ENCODE peak calls at places on chromosomes 7 and 10, in nine cellular contexts. One of them, this sample, is unnamed.

GRCh38 chr10:126049741-126050140 is 153.4 kb downstream of the FANK1 start:
- DNase-seq in ovary: no peak
- DNase-seq in GM12878: no peak
- DNase-seq in OCI-LY7: no peak
- DNase-seq in uterus: no peak
- DNase-seq in BE2C: peak
- DNase-seq in dorsolateral prefrontal cortex: no peak
- DNase-seq in epithelial cell of proximal tubule: no peak
- DNase-seq in fibroblast of lung: peak
- DNase-seq in this sample: peak

GRCh38 chr7:25926891-25927625 is 224.9 kb upstream of the NFE2L3 start:
- DNase-seq in fibroblast of lung: no peak
- DNase-seq in OCI-LY7: no peak
- DNase-seq in epithelial cell of proximal tubule: no peak
- DNase-seq in ovary: no peak
- DNase-seq in uterus: no peak
- DNase-seq in GM12878: no peak
- DNase-seq in dorsolateral prefrontal cortex: no peak
- DNase-seq in BE2C: no peak
- DNase-seq in this sample: no peak

GRCh38 chr7:149626972-149627371 is 129.4 kb upstream of the ZNF746 start:
- DNase-seq in BE2C: no peak
- DNase-seq in OCI-LY7: no peak
- DNase-seq in uterus: no peak
- DNase-seq in ovary: no peak
- DNase-seq in epithelial cell of proximal tubule: no peak
- DNase-seq in fibroblast of lung: no peak
- DNase-seq in GM12878: no peak
- DNase-seq in dorsolateral prefrontal cortex: no peak
- DNase-seq in this sample: no peak

GRCh38 chr7:145411066-145411465 is 575.2 kb upstream of the TPK1 start:
- DNase-seq in dorsolateral prefrontal cortex: no peak
- DNase-seq in GM12878: no peak
- DNase-seq in epithelial cell of proximal tubule: no peak
- DNase-seq in uterus: no peak
- DNase-seq in ovary: no peak
- DNase-seq in OCI-LY7: no peak
- DNase-seq in fibroblast of lung: no peak
- DNase-seq in BE2C: no peak
- DNase-seq in this sample: no peak

GRCh38 chr7:114554781-114555537 is 140.3 kb downstream of the FOXP2 start:
- DNase-seq in GM12878: peak
- DNase-seq in fibroblast of lung: peak
- DNase-seq in dorsolateral prefrontal cortex: no peak
- DNase-seq in OCI-LY7: no peak
- DNase-seq in BE2C: no peak
- DNase-seq in epithelial cell of proximal tubule: no peak
- DNase-seq in uterus: no peak
- DNase-seq in ovary: no peak
- DNase-seq in this sample: peak

GRCh38 chr7:153942036-153942435 is 110.2 kb upstream of the DPP6 start:
- DNase-seq in fibroblast of lung: no peak
- DNase-seq in uterus: no peak
- DNase-seq in epithelial cell of proximal tubule: no peak
- DNase-seq in GM12878: no peak
- DNase-seq in BE2C: peak
- DNase-seq in ovary: no peak
- DNase-seq in dorsolateral prefrontal cortex: no peak
- DNase-seq in OCI-LY7: no peak
- DNase-seq in this sample: no peak

GRCh38 chr7:129896568-129897382 is 56.0 kb downstream of the UBE2H start:
- DNase-seq in GM12878: no peak
- DNase-seq in dorsolateral prefrontal cortex: no peak
- DNase-seq in fibroblast of lung: peak
- DNase-seq in ovary: no peak
- DNase-seq in BE2C: no peak
- DNase-seq in epithelial cell of proximal tubule: no peak
- DNase-seq in uterus: no peak
- DNase-seq in OCI-LY7: no peak
- DNase-seq in this sample: peak

GRCh38 chr10:14063531-14064317 is 267.0 kb downstream of the FRMD4A start:
- DNase-seq in epithelial cell of proximal tubule: no peak
- DNase-seq in dorsolateral prefrontal cortex: no peak
- DNase-seq in BE2C: no peak
- DNase-seq in GM12878: no peak
- DNase-seq in OCI-LY7: no peak
- DNase-seq in fibroblast of lung: peak
- DNase-seq in uterus: no peak
- DNase-seq in ovary: no peak
- DNase-seq in this sample: no peak

GRCh38 chr10:44986670-44987069 is 8.1 kb upstream of the DEPP1 start:
- DNase-seq in dorsolateral prefrontal cortex: no peak
- DNase-seq in GM12878: no peak
- DNase-seq in uterus: no peak
- DNase-seq in fibroblast of lung: peak
- DNase-seq in epithelial cell of proximal tubule: no peak
- DNase-seq in OCI-LY7: no peak
- DNase-seq in ovary: no peak
- DNase-seq in BE2C: no peak
- DNase-seq in this sample: no peak

GRCh38 chr7:28533731-28534531 is 121.6 kb downstream of the CREB5 start:
- DNase-seq in dorsolateral prefrontal cortex: no peak
- DNase-seq in GM12878: no peak
- DNase-seq in BE2C: no peak
- DNase-seq in OCI-LY7: no peak
- DNase-seq in epithelial cell of proximal tubule: no peak
- DNase-seq in ovary: peak
- DNase-seq in uterus: peak
- DNase-seq in fibroblast of lung: peak
- DNase-seq in this sample: no peak

GRCh38 chr7:90749774-90750173 is 153.7 kb downstream of the CDK14 start:
- DNase-seq in fibroblast of lung: no peak
- DNase-seq in BE2C: no peak
- DNase-seq in OCI-LY7: peak
- DNase-seq in GM12878: no peak
- DNase-seq in uterus: no peak
- DNase-seq in ovary: no peak
- DNase-seq in epithelial cell of proximal tubule: no peak
- DNase-seq in dorsolateral prefrontal cortex: no peak
- DNase-seq in this sample: no peak

GRCh38 chr7:102189756-102190155 is 96.9 kb upstream of the SH2B2 start:
- DNase-seq in BE2C: no peak
- DNase-seq in GM12878: no peak
- DNase-seq in ovary: no peak
- DNase-seq in uterus: no peak
- DNase-seq in epithelial cell of proximal tubule: no peak
- DNase-seq in fibroblast of lung: no peak
- DNase-seq in dorsolateral prefrontal cortex: no peak
- DNase-seq in OCI-LY7: no peak
- DNase-seq in this sample: no peak

GRCh38 chr10:119775529-119775928 is 49.7 kb downstream of the INPP5F start:
- DNase-seq in BE2C: no peak
- DNase-seq in ovary: no peak
- DNase-seq in GM12878: no peak
- DNase-seq in epithelial cell of proximal tubule: no peak
- DNase-seq in fibroblast of lung: no peak
- DNase-seq in OCI-LY7: no peak
- DNase-seq in dorsolateral prefrontal cortex: no peak
- DNase-seq in uterus: no peak
- DNase-seq in this sample: no peak

GRCh38 chr10:79387466-79387973 is 40.3 kb downstream of the PPIF start:
- DNase-seq in BE2C: no peak
- DNase-seq in ovary: no peak
- DNase-seq in GM12878: no peak
- DNase-seq in fibroblast of lung: no peak
- DNase-seq in epithelial cell of proximal tubule: no peak
- DNase-seq in uterus: no peak
- DNase-seq in dorsolateral prefrontal cortex: peak
- DNase-seq in OCI-LY7: no peak
- DNase-seq in this sample: no peak

GRCh38 chr7:155339474-155339873 is 41.8 kb downstream of the INSIG1 start:
- DNase-seq in ovary: no peak
- DNase-seq in epithelial cell of proximal tubule: no peak
- DNase-seq in uterus: no peak
- DNase-seq in fibroblast of lung: no peak
- DNase-seq in BE2C: no peak
- DNase-seq in GM12878: no peak
- DNase-seq in dorsolateral prefrontal cortex: no peak
- DNase-seq in OCI-LY7: no peak
- DNase-seq in this sample: no peak

GRCh38 chr10:13412894-13413293 is 64.8 kb upstream of the SEPHS1 start:
- DNase-seq in BE2C: no peak
- DNase-seq in GM12878: no peak
- DNase-seq in fibroblast of lung: no peak
- DNase-seq in ovary: no peak
- DNase-seq in epithelial cell of proximal tubule: no peak
- DNase-seq in uterus: no peak
- DNase-seq in dorsolateral prefrontal cortex: no peak
- DNase-seq in OCI-LY7: no peak
- DNase-seq in this sample: no peak

GRCh38 chr10:52879181-52879607 is 106.6 kb upstream of the MBL2 start:
- DNase-seq in epithelial cell of proximal tubule: peak
- DNase-seq in GM12878: no peak
- DNase-seq in ovary: no peak
- DNase-seq in OCI-LY7: no peak
- DNase-seq in dorsolateral prefrontal cortex: no peak
- DNase-seq in BE2C: no peak
- DNase-seq in uterus: no peak
- DNase-seq in fibroblast of lung: peak
- DNase-seq in this sample: peak

GRCh38 chr7:138875794-138876193 is 77.8 kb upstream of the ATP6V0A4 start:
- DNase-seq in GM12878: no peak
- DNase-seq in dorsolateral prefrontal cortex: no peak
- DNase-seq in BE2C: no peak
- DNase-seq in uterus: no peak
- DNase-seq in fibroblast of lung: peak
- DNase-seq in epithelial cell of proximal tubule: peak
- DNase-seq in ovary: no peak
- DNase-seq in OCI-LY7: no peak
- DNase-seq in this sample: peak

GRCh38 chr10:79319372-79319771 is 27.9 kb upstream of the PPIF start:
- DNase-seq in BE2C: no peak
- DNase-seq in GM12878: no peak
- DNase-seq in uterus: no peak
- DNase-seq in fibroblast of lung: no peak
- DNase-seq in ovary: no peak
- DNase-seq in OCI-LY7: no peak
- DNase-seq in dorsolateral prefrontal cortex: peak
- DNase-seq in epithelial cell of proximal tubule: no peak
- DNase-seq in this sample: no peak

GRCh38 chr10:16570731-16571130 is 49.1 kb upstream of the C1QL3 start:
- DNase-seq in BE2C: no peak
- DNase-seq in uterus: no peak
- DNase-seq in OCI-LY7: no peak
- DNase-seq in epithelial cell of proximal tubule: no peak
- DNase-seq in ovary: no peak
- DNase-seq in GM12878: peak
- DNase-seq in fibroblast of lung: no peak
- DNase-seq in dorsolateral prefrontal cortex: no peak
- DNase-seq in this sample: no peak

GRCh38 chr10:103806376-103807320 is 48.7 kb downstream of the SH3PXD2A start:
- DNase-seq in ovary: no peak
- DNase-seq in epithelial cell of proximal tubule: no peak
- DNase-seq in fibroblast of lung: no peak
- DNase-seq in OCI-LY7: no peak
- DNase-seq in dorsolateral prefrontal cortex: no peak
- DNase-seq in uterus: no peak
- DNase-seq in GM12878: no peak
- DNase-seq in BE2C: no peak
- DNase-seq in this sample: no peak

GRCh38 chr7:20267482-20267881 is 50.3 kb upstream of the MACC1 start:
- DNase-seq in dorsolateral prefrontal cortex: no peak
- DNase-seq in GM12878: no peak
- DNase-seq in OCI-LY7: no peak
- DNase-seq in epithelial cell of proximal tubule: no peak
- DNase-seq in ovary: no peak
- DNase-seq in fibroblast of lung: no peak
- DNase-seq in uterus: no peak
- DNase-seq in BE2C: no peak
- DNase-seq in this sample: no peak

GRCh38 chr10:26485150-26485941 is 47.2 kb downstream of the APBB1IP start:
- DNase-seq in uterus: no peak
- DNase-seq in fibroblast of lung: peak
- DNase-seq in BE2C: no peak
- DNase-seq in ovary: no peak
- DNase-seq in epithelial cell of proximal tubule: peak
- DNase-seq in OCI-LY7: no peak
- DNase-seq in dorsolateral prefrontal cortex: no peak
- DNase-seq in GM12878: no peak
- DNase-seq in this sample: no peak
- TF ChIP-seq CTCF in uterus: no peak
- TF ChIP-seq CTCF in fibroblast of lung: no peak
- TF ChIP-seq CTCF in BE2C: no peak
- TF ChIP-seq CTCF in ovary: no peak
- TF ChIP-seq CTCF in epithelial cell of proximal tubule: no peak
- TF ChIP-seq CTCF in OCI-LY7: no peak
- TF ChIP-seq CTCF in dorsolateral prefrontal cortex: no peak
- TF ChIP-seq CTCF in GM12878: no peak
- TF ChIP-seq CTCF in this sample: no peak

GRCh38 chr10:131009801-131010200 is 301.7 kb downstream of the TCERG1L start:
- DNase-seq in dorsolateral prefrontal cortex: no peak
- DNase-seq in BE2C: no peak
- DNase-seq in ovary: no peak
- DNase-seq in fibroblast of lung: no peak
- DNase-seq in GM12878: no peak
- DNase-seq in epithelial cell of proximal tubule: no peak
- DNase-seq in OCI-LY7: no peak
- DNase-seq in uterus: no peak
- DNase-seq in this sample: no peak
- TF ChIP-seq CTCF in dorsolateral prefrontal cortex: no peak
- TF ChIP-seq CTCF in BE2C: no peak
- TF ChIP-seq CTCF in ovary: no peak
- TF ChIP-seq CTCF in fibroblast of lung: no peak
- TF ChIP-seq CTCF in GM12878: no peak
- TF ChIP-seq CTCF in epithelial cell of proximal tubule: no peak
- TF ChIP-seq CTCF in OCI-LY7: no peak
- TF ChIP-seq CTCF in uterus: no peak
- TF ChIP-seq CTCF in this sample: no peak

GRCh38 chr10:100009283-100009792 is 409 bp downstream of the DNMBP start:
- DNase-seq in BE2C: peak
- DNase-seq in dorsolateral prefrontal cortex: peak
- DNase-seq in OCI-LY7: no peak
- DNase-seq in ovary: no peak
- DNase-seq in uterus: peak
- DNase-seq in fibroblast of lung: no peak
- DNase-seq in GM12878: no peak
- DNase-seq in epithelial cell of proximal tubule: no peak
- DNase-seq in this sample: no peak
- TF ChIP-seq CTCF in BE2C: peak
- TF ChIP-seq CTCF in dorsolateral prefrontal cortex: no peak
- TF ChIP-seq CTCF in OCI-LY7: peak
- TF ChIP-seq CTCF in ovary: peak
- TF ChIP-seq CTCF in uterus: peak
- TF ChIP-seq CTCF in fibroblast of lung: peak
- TF ChIP-seq CTCF in GM12878: peak
- TF ChIP-seq CTCF in epithelial cell of proximal tubule: peak
- TF ChIP-seq CTCF in this sample: peak

DNA sequence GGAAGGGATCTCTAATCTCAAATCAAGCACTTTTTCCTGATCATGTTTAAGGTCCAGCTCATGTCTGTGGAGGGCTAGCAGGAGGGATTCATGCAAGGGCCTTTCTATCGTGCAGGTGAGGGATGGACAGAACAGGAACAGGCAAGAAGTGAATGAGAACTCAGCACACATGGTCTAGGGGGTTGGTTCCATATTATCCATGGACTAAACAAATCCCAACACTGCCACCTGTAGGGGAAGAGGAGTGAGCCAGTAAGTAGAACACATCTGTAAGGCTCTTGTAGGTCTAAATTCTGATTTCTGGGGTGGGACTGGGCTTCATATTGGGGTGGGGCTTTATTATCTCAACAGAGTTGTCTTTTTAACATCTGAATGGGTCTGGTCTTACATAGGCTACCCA is 138.0 kb upstream of the TARP start:
- DNase-seq in ovary: no peak
- DNase-seq in BE2C: no peak
- DNase-seq in epithelial cell of proximal tubule: no peak
- DNase-seq in uterus: no peak
- DNase-seq in GM12878: no peak
- DNase-seq in OCI-LY7: peak
- DNase-seq in fibroblast of lung: peak
- DNase-seq in dorsolateral prefrontal cortex: no peak
- DNase-seq in this sample: no peak
- TF ChIP-seq CTCF in ovary: no peak
- TF ChIP-seq CTCF in BE2C: peak
- TF ChIP-seq CTCF in epithelial cell of proximal tubule: peak
- TF ChIP-seq CTCF in uterus: no peak
- TF ChIP-seq CTCF in GM12878: peak
- TF ChIP-seq CTCF in OCI-LY7: peak
- TF ChIP-seq CTCF in fibroblast of lung: peak
- TF ChIP-seq CTCF in dorsolateral prefrontal cortex: no peak
- TF ChIP-seq CTCF in this sample: no peak

This sample was measured in foreskin keratinocyte.